ENCODE peak calls at places on chromosomes 12 and 14, in six cellular contexts. One of them, this sample, is unnamed.
A peak's percentile ranks its signal among the peaks of the same experiment; 100 is the strongest.

GRCh38 chr14:104378636-104379225 is 200.8 kb upstream of the C14orf180 start:
- DNase-seq in heart left ventricle: no peak
- DNase-seq in tibial artery: no peak
- DNase-seq in AG04450: no peak
- DNase-seq in fibroblast of mammary gland: no peak
- DNase-seq in uterus: no peak
- DNase-seq in this sample: no peak

GRCh38 chr12:51082561-51083139 is 746 bp downstream of the CSRNP2 start:
- DNase-seq in heart left ventricle: no peak
- DNase-seq in tibial artery: peak; percentile 25
- DNase-seq in AG04450: no peak
- DNase-seq in fibroblast of mammary gland: peak; percentile 51
- DNase-seq in uterus: no peak
- DNase-seq in this sample: no peak

GRCh38 chr12:10957741-10958140 is 18.7 kb upstream of the TAS2R14 start:
- DNase-seq in heart left ventricle: no peak
- DNase-seq in tibial artery: no peak
- DNase-seq in AG04450: no peak
- DNase-seq in fibroblast of mammary gland: no peak
- DNase-seq in uterus: no peak
- DNase-seq in this sample: no peak

GRCh38 chr14:76832503-76832988 is 6.3 kb downstream of the LRRC74A start:
- DNase-seq in heart left ventricle: no peak
- DNase-seq in tibial artery: no peak
- DNase-seq in AG04450: no peak
- DNase-seq in fibroblast of mammary gland: peak; percentile 44
- DNase-seq in uterus: no peak
- DNase-seq in this sample: no peak

GRCh38 chr14:85686908-85687307 is 157.0 kb downstream of the FLRT2 start:
- DNase-seq in heart left ventricle: no peak
- DNase-seq in tibial artery: no peak
- DNase-seq in AG04450: no peak
- DNase-seq in fibroblast of mammary gland: no peak
- DNase-seq in uterus: no peak
- DNase-seq in this sample: no peak

GRCh38 chr12:91413591-91413990 is 231.0 kb upstream of the DCN start:
- DNase-seq in heart left ventricle: no peak
- DNase-seq in tibial artery: no peak
- DNase-seq in AG04450: no peak
- DNase-seq in fibroblast of mammary gland: peak; percentile 55
- DNase-seq in uterus: no peak
- DNase-seq in this sample: no peak

GRCh38 chr12:115886666-115887065 is 390.8 kb downstream of the MED13L start:
- DNase-seq in heart left ventricle: no peak
- DNase-seq in tibial artery: no peak
- DNase-seq in AG04450: no peak
- DNase-seq in fibroblast of mammary gland: no peak
- DNase-seq in uterus: no peak
- DNase-seq in this sample: no peak

GRCh38 chr12:10563966-10564365 is 49.4 kb downstream of the MAGOHB start:
- DNase-seq in heart left ventricle: no peak
- DNase-seq in tibial artery: no peak
- DNase-seq in AG04450: no peak
- DNase-seq in fibroblast of mammary gland: peak; percentile 59
- DNase-seq in uterus: no peak
- DNase-seq in this sample: no peak

GRCh38 chr12:123099556-123100192 is 51.2 kb downstream of the PITPNM2 start:
- DNase-seq in heart left ventricle: no peak
- DNase-seq in tibial artery: no peak
- DNase-seq in AG04450: no peak
- DNase-seq in fibroblast of mammary gland: no peak
- DNase-seq in uterus: no peak
- DNase-seq in this sample: no peak

GRCh38 chr12:65121049-65121955 is at the start of gene WIF1:
- DNase-seq in heart left ventricle: no peak
- DNase-seq in tibial artery: no peak
- DNase-seq in AG04450: no peak
- DNase-seq in fibroblast of mammary gland: peak; percentile 4
- DNase-seq in uterus: no peak
- DNase-seq in this sample: no peak

GRCh38 chr14:73776194-73776537 is 62.0 kb upstream of the PNMA1 start:
- DNase-seq in heart left ventricle: no peak
- DNase-seq in tibial artery: no peak
- DNase-seq in AG04450: no peak
- DNase-seq in fibroblast of mammary gland: peak; percentile 78
- DNase-seq in uterus: no peak
- DNase-seq in this sample: no peak

GRCh38 chr12:8913702-8914032 is 642 bp upstream of the PHC1 start:
- DNase-seq in heart left ventricle: no peak
- DNase-seq in tibial artery: no peak
- DNase-seq in AG04450: no peak
- DNase-seq in fibroblast of mammary gland: peak; percentile 4
- DNase-seq in uterus: no peak
- DNase-seq in this sample: no peak

GRCh38 chr12:8914716-8915526 is 612 bp downstream of the PHC1 start:
- DNase-seq in heart left ventricle: peak; percentile 39
- DNase-seq in tibial artery: peak; percentile 41
- DNase-seq in AG04450: no peak
- DNase-seq in fibroblast of mammary gland: peak; percentile 45
- DNase-seq in uterus: peak; percentile 46
- DNase-seq in this sample: peak; percentile 27

GRCh38 chr12:8911606-8912268 is 2.6 kb upstream of the PHC1 start:
- DNase-seq in heart left ventricle: no peak
- DNase-seq in tibial artery: no peak
- DNase-seq in AG04450: no peak
- DNase-seq in fibroblast of mammary gland: no peak
- DNase-seq in uterus: no peak
- DNase-seq in this sample: no peak

GRCh38 chr12:8909752-8910151 is 4.6 kb upstream of the PHC1 start:
- DNase-seq in heart left ventricle: no peak
- DNase-seq in tibial artery: no peak
- DNase-seq in AG04450: no peak
- DNase-seq in fibroblast of mammary gland: no peak
- DNase-seq in uterus: no peak
- DNase-seq in this sample: no peak

GRCh38 chr12:8912910-8913309 is 1.4 kb upstream of the PHC1 start:
- DNase-seq in heart left ventricle: no peak
- DNase-seq in tibial artery: no peak
- DNase-seq in AG04450: no peak
- DNase-seq in fibroblast of mammary gland: peak; percentile 5
- DNase-seq in uterus: no peak
- DNase-seq in this sample: no peak
- TF ChIP-seq CTCF in heart left ventricle: no peak
- TF ChIP-seq CTCF in tibial artery: no peak
- TF ChIP-seq CTCF in AG04450: peak; percentile 10
- TF ChIP-seq CTCF in fibroblast of mammary gland: no peak
- TF ChIP-seq CTCF in uterus: no peak
- TF ChIP-seq CTCF in this sample: no peak

GRCh38 chr14:30389901-30390394 is 169.0 kb upstream of the G2E3 start:
- DNase-seq in heart left ventricle: no peak
- DNase-seq in tibial artery: no peak
- DNase-seq in AG04450: no peak
- DNase-seq in fibroblast of mammary gland: no peak
- DNase-seq in uterus: no peak
- DNase-seq in this sample: no peak

GRCh38 chr14:30387856-30388255 is 171.1 kb upstream of the G2E3 start:
- DNase-seq in heart left ventricle: no peak
- DNase-seq in tibial artery: no peak
- DNase-seq in AG04450: no peak
- DNase-seq in fibroblast of mammary gland: no peak
- DNase-seq in uterus: no peak
- DNase-seq in this sample: no peak

GRCh38 chr14:30385925-30386324 is 173.0 kb upstream of the G2E3 start:
- DNase-seq in heart left ventricle: no peak
- DNase-seq in tibial artery: no peak
- DNase-seq in AG04450: no peak
- DNase-seq in fibroblast of mammary gland: no peak
- DNase-seq in uterus: no peak
- DNase-seq in this sample: no peak

GRCh38 chr14:30395065-30395464 is 163.9 kb upstream of the G2E3 start:
- DNase-seq in heart left ventricle: no peak
- DNase-seq in tibial artery: no peak
- DNase-seq in AG04450: no peak
- DNase-seq in fibroblast of mammary gland: no peak
- DNase-seq in uterus: no peak
- DNase-seq in this sample: no peak

DNA sequence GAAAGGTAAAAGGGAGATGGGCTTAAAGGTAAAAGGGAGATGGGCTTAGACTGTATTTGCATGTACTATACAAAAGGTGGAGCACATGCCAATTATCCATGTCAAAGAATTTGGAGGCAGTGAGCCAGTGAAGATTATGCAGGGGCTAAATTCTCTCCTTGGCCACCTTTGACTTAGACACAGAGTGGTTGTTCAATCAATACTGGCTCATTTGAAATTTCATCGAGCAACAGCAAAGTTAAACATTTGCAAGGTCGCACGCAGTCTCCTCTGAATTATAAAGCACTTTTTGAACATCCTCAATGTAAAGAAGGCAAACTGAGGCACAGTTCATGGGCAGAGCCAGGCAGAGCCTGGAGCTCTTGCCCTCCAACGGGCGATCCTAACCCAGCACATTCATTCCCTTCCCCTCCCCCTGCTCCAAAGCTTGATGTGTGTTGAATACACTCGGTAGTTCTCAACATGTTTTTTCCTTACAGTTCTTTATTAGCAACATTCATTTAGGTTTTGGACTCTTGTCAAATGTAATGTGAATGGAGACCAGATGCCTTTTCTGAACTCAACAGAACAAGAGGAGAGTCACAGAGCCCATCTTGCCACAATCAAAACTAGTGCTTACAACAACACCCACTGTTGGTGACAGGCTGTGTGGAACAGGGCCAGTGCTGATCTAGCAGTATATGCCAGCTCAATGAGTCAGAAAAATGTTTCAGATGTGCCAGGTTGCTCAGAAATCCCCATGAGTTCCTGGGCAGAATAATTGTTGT is 169.6 kb upstream of the G2E3 start:
- DNase-seq in heart left ventricle: peak; percentile 7
- DNase-seq in tibial artery: no peak
- DNase-seq in AG04450: no peak
- DNase-seq in fibroblast of mammary gland: peak; percentile 26
- DNase-seq in uterus: no peak
- DNase-seq in this sample: peak; percentile 26
- TF ChIP-seq CTCF in heart left ventricle: no peak
- TF ChIP-seq CTCF in tibial artery: no peak
- TF ChIP-seq CTCF in AG04450: no peak
- TF ChIP-seq CTCF in fibroblast of mammary gland: no peak
- TF ChIP-seq CTCF in uterus: no peak
- TF ChIP-seq CTCF in this sample: no peak

DNA sequence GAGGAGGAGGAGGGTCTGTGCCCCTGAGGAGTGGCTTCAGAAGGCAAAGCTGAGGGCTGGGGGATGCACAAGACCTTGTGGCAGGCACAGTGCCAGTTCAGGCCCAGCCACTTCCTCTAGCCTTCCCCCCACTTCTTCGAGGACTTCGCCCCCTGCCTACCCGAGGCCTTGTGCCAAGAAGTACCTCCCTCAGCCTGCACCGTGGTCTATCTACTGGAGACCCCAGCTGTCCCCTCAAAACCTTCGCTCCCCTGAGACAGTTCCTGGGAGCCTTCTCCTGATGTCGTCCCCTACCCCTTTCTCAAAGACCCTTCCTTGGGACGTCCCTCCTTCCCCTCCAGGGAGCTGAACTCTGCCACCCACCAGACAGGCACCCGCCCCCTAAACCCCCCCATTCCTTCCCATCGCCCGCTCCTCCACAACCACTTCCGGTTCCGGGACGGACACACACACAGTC is 604 bp downstream of the ZNF384 start:
- DNase-seq in heart left ventricle: no peak
- DNase-seq in tibial artery: peak; percentile 30
- DNase-seq in AG04450: no peak
- DNase-seq in fibroblast of mammary gland: no peak
- DNase-seq in uterus: no peak
- DNase-seq in this sample: peak; percentile 67
- TF ChIP-seq CTCF in heart left ventricle: no peak
- TF ChIP-seq CTCF in tibial artery: no peak
- TF ChIP-seq CTCF in AG04450: no peak
- TF ChIP-seq CTCF in fibroblast of mammary gland: no peak
- TF ChIP-seq CTCF in uterus: no peak
- TF ChIP-seq CTCF in this sample: no peak

GRCh38 chr14:29536886-29537511 is 390.6 kb downstream of the PRKD1 start:
- DNase-seq in heart left ventricle: no peak
- DNase-seq in tibial artery: no peak
- DNase-seq in AG04450: no peak
- DNase-seq in fibroblast of mammary gland: peak; percentile 49
- DNase-seq in uterus: no peak
- DNase-seq in this sample: no peak
- TF ChIP-seq CTCF in heart left ventricle: peak; percentile 17
- TF ChIP-seq CTCF in tibial artery: no peak
- TF ChIP-seq CTCF in AG04450: peak; percentile 59
- TF ChIP-seq CTCF in fibroblast of mammary gland: peak; percentile 49
- TF ChIP-seq CTCF in uterus: peak; percentile 6
- TF ChIP-seq CTCF in this sample: no peak

This sample was measured in omental fat pad.